ENCODE peak calls at places on chromosomes 4 and X, in nine cellular contexts. Y is hepatocyte; W is stomach; M is lower leg skin; X is naive thymus-derived CD4-positive, alpha-beta T cell; L is breast epithelium; A is kidney; Z is ovary; E is brain microvascular endothelial cell. Q is an unnamed sample.
A peak's percentile ranks its signal among the peaks of the same experiment; 100 is the strongest.

GRCh38 chr4:38752393-38752961 is 30.3 kb downstream of the TLR10 start:
- DNase-seq in W (no peak), Y (no peak), A (no peak), E (peak; percentile 42), Z (no peak), X (no peak), M (no peak), L (no peak), Q (no peak)

GRCh38 chr4:121738780-121739547 is 26.0 kb downstream of the SMIM43 start:
- DNase-seq in X (no peak), E (no peak), W (no peak), Z (peak; percentile 38), L (no peak), A (no peak), M (no peak), Y (no peak), Q (no peak)

GRCh38 chrX:115494133-115494532 is 66.8 kb upstream of the PLS3 start:
- DNase-seq in W (no peak), Z (no peak), E (no peak), Y (no peak), X (no peak), A (no peak), L (no peak), M (no peak), Q (no peak)

GRCh38 chr4:153512952-153513500 is 46.9 kb downstream of the TMEM131L start:
- DNase-seq in M (no peak), A (no peak), E (no peak), Z (no peak), W (no peak), Y (no peak), L (no peak), X (no peak), Q (no peak)

GRCh38 chr4:157217708-157218107 is 2.8 kb upstream of the GRIA2 start:
- DNase-seq in M (no peak), E (no peak), W (no peak), Y (peak; percentile 30), L (no peak), A (no peak), Z (no peak), X (no peak), Q (no peak)

GRCh38 chr4:17447675-17448298 is 64.1 kb downstream of the QDPR start:
- DNase-seq in M (peak; percentile 41), E (peak; percentile 82), L (no peak), Y (peak; percentile 85), W (peak; percentile 33), X (peak; percentile 60), Z (no peak), A (no peak), Q (peak; percentile 72)

GRCh38 chr4:40594261-40595178 is 35.1 kb downstream of the RBM47 start:
- DNase-seq in A (no peak), M (no peak), L (no peak), Z (no peak), X (no peak), E (peak; percentile 40), Y (no peak), W (no peak), Q (no peak)

GRCh38 chr4:178823673-178824072 is 1381.4 kb upstream of the AGA start:
- DNase-seq in W (no peak), X (no peak), L (no peak), M (no peak), Z (no peak), Y (no peak), A (no peak), E (no peak), Q (no peak)

GRCh38 chr4:104967034-104967401 is 179.7 kb upstream of the TET2 start:
- DNase-seq in X (no peak), M (peak; percentile 83), Y (peak; percentile 59), E (no peak), Z (no peak), W (no peak), A (no peak), L (peak; percentile 57), Q (no peak)

GRCh38 chr4:94356444-94356843 is 13.8 kb upstream of the HPGDS start:
- DNase-seq in W (no peak), A (no peak), Y (no peak), X (no peak), E (no peak), L (no peak), M (no peak), Z (no peak), Q (no peak)

GRCh38 chrX:31353095-31353494 is 281.3 kb upstream of the FTHL17 start:
- DNase-seq in X (no peak), W (no peak), A (no peak), Z (no peak), L (no peak), M (no peak), Y (peak; percentile 4), E (peak; percentile 46), Q (no peak)

GRCh38 chr4:165383757-165384156 is 4.9 kb downstream of the CPE start:
- DNase-seq in M (no peak), Y (no peak), A (no peak), E (no peak), W (no peak), L (no peak), Z (no peak), X (no peak), Q (no peak)

GRCh38 chrX:105260291-105261043 is 40.0 kb upstream of the TEX13A start:
- DNase-seq in L (no peak), Y (no peak), W (no peak), Z (no peak), E (no peak), X (no peak), M (no peak), A (no peak), Q (no peak)

GRCh38 chr4:182015893-182016292 is 227.3 kb upstream of the TENM3 start:
- DNase-seq in Z (no peak), Y (no peak), E (peak; percentile 59), X (no peak), W (no peak), A (no peak), M (no peak), L (no peak), Q (no peak)

GRCh38 chr4:75004755-75005668 is 72.1 kb downstream of the PARM1 start:
- DNase-seq in M (no peak), Y (no peak), L (no peak), W (peak; percentile 73), Z (no peak), A (no peak), X (no peak), E (no peak), Q (no peak)

GRCh38 chr4:188107931-188108843 is 1.2 kb downstream of the TRIML2 start:
- DNase-seq in A (no peak), M (no peak), L (no peak), Y (no peak), X (no peak), E (peak; percentile 38), W (no peak), Z (no peak), Q (no peak)

GRCh38 chr4:123671633-123672404 is 275.2 kb downstream of the SPRY1 start:
- DNase-seq in X (no peak), E (no peak), M (no peak), L (no peak), A (no peak), Z (no peak), Y (no peak), W (no peak), Q (no peak)

GRCh38 chr4:181143241-181143854 is 1099.9 kb upstream of the TENM3 start:
- DNase-seq in M (peak; percentile 55), L (peak; percentile 82), Y (peak; percentile 86), W (peak; percentile 85), X (peak; percentile 54), E (peak; percentile 78), Z (peak; percentile 72), A (peak; percentile 85), Q (peak; percentile 40)

GRCh38 chr4:54661686-54662085 is 3.9 kb downstream of the KIT start:
- DNase-seq in Y (no peak), X (no peak), Z (no peak), W (no peak), L (no peak), M (no peak), E (peak; percentile 95), A (no peak), Q (no peak)

GRCh38 chr4:182880387-182881356 is 36.5 kb downstream of the DCTD start:
- DNase-seq in M (no peak), A (no peak), W (peak; percentile 65), Y (peak; percentile 30), X (no peak), E (no peak), Z (no peak), L (peak; percentile 63), Q (no peak)

GRCh38 chrX:41518841-41519220 is 71.7 kb downstream of the NYX start:
- DNase-seq in Z (peak; percentile 25), M (no peak), X (no peak), E (no peak), A (no peak), Y (no peak), W (no peak), L (no peak), Q (no peak)

GRCh38 chr4:69874507-69874906 is 14.6 kb upstream of the SULT1E1 start:
- DNase-seq in L (no peak), M (no peak), X (no peak), A (no peak), W (no peak), E (no peak), Z (no peak), Y (no peak), Q (no peak)

DNA sequence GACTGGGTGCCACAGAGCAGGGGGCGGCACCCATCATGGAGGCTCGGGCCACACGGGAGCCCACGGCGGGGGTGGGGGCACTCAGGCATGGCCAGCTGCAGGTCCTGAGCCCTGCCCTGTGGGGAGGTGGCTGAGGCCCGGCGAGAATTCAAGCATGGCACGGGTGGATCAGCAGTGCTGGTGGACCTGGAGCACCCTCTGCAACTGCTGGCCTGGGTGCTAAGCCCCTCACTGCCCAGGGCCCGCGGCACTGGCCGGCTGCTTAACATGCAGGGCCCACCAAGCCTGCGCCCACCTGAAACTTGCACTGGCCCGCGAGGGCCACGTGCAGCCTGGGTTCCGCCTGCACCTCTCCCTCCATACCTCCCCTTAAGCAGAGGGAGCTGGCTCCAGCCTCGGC is 258.6 kb downstream of the CENPC start:
- DNase-seq in E (no peak), M (no peak), Y (no peak), X (no peak), L (no peak), W (no peak), A (no peak), Z (no peak), Q (no peak)
- H3K4me3 ChIP-seq in E (no peak overlapping the region), M (no peak overlapping the region), Y (no peak overlapping the region), X (no peak overlapping the region), L (no peak overlapping the region), W (no peak overlapping the region), A (no peak overlapping the region), Z (no peak overlapping the region), Q (no peak overlapping the region)

GRCh38 chr4:2660596-2661211 is 95.4 kb downstream of the TNIP2 start:
- DNase-seq in M (no peak), W (no peak), X (no peak), Z (no peak), L (no peak), Y (peak; percentile 19), E (no peak), A (no peak), Q (no peak)
- H3K4me3 ChIP-seq in M (no peak overlapping the region), W (no peak overlapping the region), X (no peak overlapping the region), Z (no peak overlapping the region), L (no peak overlapping the region), Y (no peak overlapping the region), E (no peak overlapping the region), A (no peak overlapping the region), Q (no peak overlapping the region)

GRCh38 chr4:99091174-99091573 is 2.6 kb upstream of the ADH5 start:
- DNase-seq in A (no peak), W (no peak), M (no peak), Z (no peak), L (no peak), X (no peak), Y (no peak), E (no peak), Q (no peak)
- H3K4me3 ChIP-seq in A (no peak overlapping the region), W (no peak overlapping the region), M (no peak overlapping the region), Z (no peak overlapping the region), L (peak overlapping the region; percentile 1), X (no peak overlapping the region), Y (no peak overlapping the region), E (no peak overlapping the region), Q (peak overlapping the region; percentile 61)

GRCh38 chr4:100591156-100591876 is 73.5 kb upstream of the EMCN start:
- DNase-seq in A (no peak), X (no peak), W (peak; percentile 86), Y (no peak), Z (peak; percentile 15), E (no peak), M (no peak), L (no peak), Q (no peak)
- H3K4me3 ChIP-seq in A (no peak overlapping the region), X (no peak overlapping the region), W (no peak overlapping the region), Y (no peak overlapping the region), Z (no peak overlapping the region), E (no peak overlapping the region), M (no peak overlapping the region), L (no peak overlapping the region), Q (no peak overlapping the region)

Q was measured in SK-N-MC.